ENCODE peak calls at places on chromosomes 3 and 15, in nine cellular contexts. One of them, this sample, is unnamed.

GRCh38 chr15:33242669-33243191 is 48.2 kb upstream of the FMN1 start:
- DNase-seq in GM19239: no peak
- DNase-seq in hypothalamus: no peak
- DNase-seq in SK-N-DZ: no peak
- DNase-seq in kidney: no peak
- DNase-seq in NCI-H1436: no peak
- DNase-seq in HuH-7.5: no peak
- DNase-seq in activated T-cell treated with anti-CD3 and anti-CD28 coated beads for 48 hours: no peak
- DNase-seq in stimulated activated CD4-positive, alpha-beta T cell treated with anti-CD3 and anti-CD28 coated beads, Interleukin-1b, Interleukin-23, amount 100 ng/mL, for 24 hours: no peak
- DNase-seq in this sample: no peak

GRCh38 chr15:38252481-38253311 is at the start of gene SPRED1:
- DNase-seq in GM19239: peak; percentile 4
- DNase-seq in hypothalamus: no peak
- DNase-seq in SK-N-DZ: peak; percentile 41
- DNase-seq in kidney: peak; percentile 94
- DNase-seq in NCI-H1436: no peak
- DNase-seq in HuH-7.5: no peak
- DNase-seq in activated T-cell treated with anti-CD3 and anti-CD28 coated beads for 48 hours: peak; percentile 13
- DNase-seq in stimulated activated CD4-positive, alpha-beta T cell treated with anti-CD3 and anti-CD28 coated beads, Interleukin-1b, Interleukin-23, amount 100 ng/mL, for 24 hours: peak; percentile 7
- DNase-seq in this sample: peak; percentile 81

GRCh38 chr3:45582407-45582806 is 12.1 kb upstream of the LIMD1 start:
- DNase-seq in GM19239: no peak
- DNase-seq in hypothalamus: no peak
- DNase-seq in SK-N-DZ: no peak
- DNase-seq in kidney: no peak
- DNase-seq in NCI-H1436: no peak
- DNase-seq in HuH-7.5: no peak
- DNase-seq in activated T-cell treated with anti-CD3 and anti-CD28 coated beads for 48 hours: no peak
- DNase-seq in stimulated activated CD4-positive, alpha-beta T cell treated with anti-CD3 and anti-CD28 coated beads, Interleukin-1b, Interleukin-23, amount 100 ng/mL, for 24 hours: no peak
- DNase-seq in this sample: no peak

GRCh38 chr3:188643736-188644135 is 489.8 kb downstream of the LPP start:
- DNase-seq in GM19239: no peak
- DNase-seq in hypothalamus: no peak
- DNase-seq in SK-N-DZ: no peak
- DNase-seq in kidney: no peak
- DNase-seq in NCI-H1436: no peak
- DNase-seq in HuH-7.5: no peak
- DNase-seq in activated T-cell treated with anti-CD3 and anti-CD28 coated beads for 48 hours: no peak
- DNase-seq in stimulated activated CD4-positive, alpha-beta T cell treated with anti-CD3 and anti-CD28 coated beads, Interleukin-1b, Interleukin-23, amount 100 ng/mL, for 24 hours: no peak
- DNase-seq in this sample: no peak

GRCh38 chr15:72285927-72286516 is 13.7 kb upstream of the PARP6 start:
- DNase-seq in GM19239: no peak
- DNase-seq in hypothalamus: no peak
- DNase-seq in SK-N-DZ: no peak
- DNase-seq in kidney: no peak
- DNase-seq in NCI-H1436: no peak
- DNase-seq in HuH-7.5: peak; percentile 85
- DNase-seq in activated T-cell treated with anti-CD3 and anti-CD28 coated beads for 48 hours: peak; percentile 31
- DNase-seq in stimulated activated CD4-positive, alpha-beta T cell treated with anti-CD3 and anti-CD28 coated beads, Interleukin-1b, Interleukin-23, amount 100 ng/mL, for 24 hours: no peak
- DNase-seq in this sample: no peak

GRCh38 chr3:52310861-52311566 is 5.1 kb upstream of the DNAH1 start:
- DNase-seq in GM19239: peak; percentile 63
- DNase-seq in hypothalamus: no peak
- DNase-seq in SK-N-DZ: no peak
- DNase-seq in kidney: no peak
- DNase-seq in NCI-H1436: no peak
- DNase-seq in HuH-7.5: no peak
- DNase-seq in activated T-cell treated with anti-CD3 and anti-CD28 coated beads for 48 hours: peak; percentile 28
- DNase-seq in stimulated activated CD4-positive, alpha-beta T cell treated with anti-CD3 and anti-CD28 coated beads, Interleukin-1b, Interleukin-23, amount 100 ng/mL, for 24 hours: no peak
- DNase-seq in this sample: no peak

GRCh38 chr3:170572665-170573253 is 13.1 kb downstream of the SLC7A14 start:
- DNase-seq in GM19239: peak; percentile 31
- DNase-seq in hypothalamus: no peak
- DNase-seq in SK-N-DZ: no peak
- DNase-seq in kidney: no peak
- DNase-seq in NCI-H1436: no peak
- DNase-seq in HuH-7.5: no peak
- DNase-seq in activated T-cell treated with anti-CD3 and anti-CD28 coated beads for 48 hours: no peak
- DNase-seq in stimulated activated CD4-positive, alpha-beta T cell treated with anti-CD3 and anti-CD28 coated beads, Interleukin-1b, Interleukin-23, amount 100 ng/mL, for 24 hours: no peak
- DNase-seq in this sample: no peak

GRCh38 chr3:12929801-12930200 is 88.4 kb upstream of the RPL32 start:
- DNase-seq in GM19239: no peak
- DNase-seq in hypothalamus: no peak
- DNase-seq in SK-N-DZ: no peak
- DNase-seq in kidney: no peak
- DNase-seq in NCI-H1436: no peak
- DNase-seq in HuH-7.5: no peak
- DNase-seq in activated T-cell treated with anti-CD3 and anti-CD28 coated beads for 48 hours: no peak
- DNase-seq in stimulated activated CD4-positive, alpha-beta T cell treated with anti-CD3 and anti-CD28 coated beads, Interleukin-1b, Interleukin-23, amount 100 ng/mL, for 24 hours: no peak
- DNase-seq in this sample: no peak

GRCh38 chr3:127200086-127200691 is 7.3 kb downstream of the PRR23E start:
- DNase-seq in GM19239: no peak
- DNase-seq in hypothalamus: no peak
- DNase-seq in SK-N-DZ: no peak
- DNase-seq in kidney: no peak
- DNase-seq in NCI-H1436: no peak
- DNase-seq in HuH-7.5: no peak
- DNase-seq in activated T-cell treated with anti-CD3 and anti-CD28 coated beads for 48 hours: no peak
- DNase-seq in stimulated activated CD4-positive, alpha-beta T cell treated with anti-CD3 and anti-CD28 coated beads, Interleukin-1b, Interleukin-23, amount 100 ng/mL, for 24 hours: no peak
- DNase-seq in this sample: no peak

GRCh38 chr15:76006136-76006778 is 6.0 kb downstream of the NRG4 start:
- DNase-seq in GM19239: no peak
- DNase-seq in hypothalamus: no peak
- DNase-seq in SK-N-DZ: no peak
- DNase-seq in kidney: no peak
- DNase-seq in NCI-H1436: no peak
- DNase-seq in HuH-7.5: no peak
- DNase-seq in activated T-cell treated with anti-CD3 and anti-CD28 coated beads for 48 hours: no peak
- DNase-seq in stimulated activated CD4-positive, alpha-beta T cell treated with anti-CD3 and anti-CD28 coated beads, Interleukin-1b, Interleukin-23, amount 100 ng/mL, for 24 hours: no peak
- DNase-seq in this sample: no peak

GRCh38 chr15:67341539-67341938 is 87.0 kb downstream of the IQCH start:
- DNase-seq in GM19239: no peak
- DNase-seq in hypothalamus: no peak
- DNase-seq in SK-N-DZ: no peak
- DNase-seq in kidney: no peak
- DNase-seq in NCI-H1436: no peak
- DNase-seq in HuH-7.5: no peak
- DNase-seq in activated T-cell treated with anti-CD3 and anti-CD28 coated beads for 48 hours: no peak
- DNase-seq in stimulated activated CD4-positive, alpha-beta T cell treated with anti-CD3 and anti-CD28 coated beads, Interleukin-1b, Interleukin-23, amount 100 ng/mL, for 24 hours: no peak
- DNase-seq in this sample: no peak

GRCh38 chr3:151327571-151328198 is 1.7 kb downstream of the P2RY13 start:
- DNase-seq in GM19239: no peak
- DNase-seq in hypothalamus: no peak
- DNase-seq in SK-N-DZ: no peak
- DNase-seq in kidney: no peak
- DNase-seq in NCI-H1436: no peak
- DNase-seq in HuH-7.5: no peak
- DNase-seq in activated T-cell treated with anti-CD3 and anti-CD28 coated beads for 48 hours: no peak
- DNase-seq in stimulated activated CD4-positive, alpha-beta T cell treated with anti-CD3 and anti-CD28 coated beads, Interleukin-1b, Interleukin-23, amount 100 ng/mL, for 24 hours: no peak
- DNase-seq in this sample: no peak

GRCh38 chr3:172065967-172066762 is 26.8 kb downstream of the FNDC3B start:
- DNase-seq in GM19239: peak; percentile 18
- DNase-seq in hypothalamus: no peak
- DNase-seq in SK-N-DZ: no peak
- DNase-seq in kidney: no peak
- DNase-seq in NCI-H1436: no peak
- DNase-seq in HuH-7.5: no peak
- DNase-seq in activated T-cell treated with anti-CD3 and anti-CD28 coated beads for 48 hours: no peak
- DNase-seq in stimulated activated CD4-positive, alpha-beta T cell treated with anti-CD3 and anti-CD28 coated beads, Interleukin-1b, Interleukin-23, amount 100 ng/mL, for 24 hours: no peak
- DNase-seq in this sample: no peak

GRCh38 chr15:41921167-41921566 is 27.3 kb upstream of the SPTBN5 start:
- DNase-seq in GM19239: no peak
- DNase-seq in hypothalamus: no peak
- DNase-seq in SK-N-DZ: no peak
- DNase-seq in kidney: no peak
- DNase-seq in NCI-H1436: no peak
- DNase-seq in HuH-7.5: no peak
- DNase-seq in activated T-cell treated with anti-CD3 and anti-CD28 coated beads for 48 hours: no peak
- DNase-seq in stimulated activated CD4-positive, alpha-beta T cell treated with anti-CD3 and anti-CD28 coated beads, Interleukin-1b, Interleukin-23, amount 100 ng/mL, for 24 hours: no peak
- DNase-seq in this sample: no peak

GRCh38 chr15:101288905-101289513 is 6.0 kb downstream of the SNRPA1 start:
- DNase-seq in GM19239: no peak
- DNase-seq in hypothalamus: no peak
- DNase-seq in SK-N-DZ: peak; percentile 46
- DNase-seq in kidney: no peak
- DNase-seq in NCI-H1436: peak; percentile 21
- DNase-seq in HuH-7.5: peak; percentile 72
- DNase-seq in activated T-cell treated with anti-CD3 and anti-CD28 coated beads for 48 hours: no peak
- DNase-seq in stimulated activated CD4-positive, alpha-beta T cell treated with anti-CD3 and anti-CD28 coated beads, Interleukin-1b, Interleukin-23, amount 100 ng/mL, for 24 hours: no peak
- DNase-seq in this sample: no peak

GRCh38 chr15:70152070-70152480 is 54.4 kb upstream of the TLE3 start:
- DNase-seq in GM19239: no peak
- DNase-seq in hypothalamus: no peak
- DNase-seq in SK-N-DZ: peak; percentile 74
- DNase-seq in kidney: no peak
- DNase-seq in NCI-H1436: no peak
- DNase-seq in HuH-7.5: no peak
- DNase-seq in activated T-cell treated with anti-CD3 and anti-CD28 coated beads for 48 hours: no peak
- DNase-seq in stimulated activated CD4-positive, alpha-beta T cell treated with anti-CD3 and anti-CD28 coated beads, Interleukin-1b, Interleukin-23, amount 100 ng/mL, for 24 hours: no peak
- DNase-seq in this sample: no peak

GRCh38 chr3:65524544-65525070 is 514.1 kb downstream of the MAGI1 start:
- DNase-seq in GM19239: no peak
- DNase-seq in hypothalamus: no peak
- DNase-seq in SK-N-DZ: no peak
- DNase-seq in kidney: no peak
- DNase-seq in NCI-H1436: no peak
- DNase-seq in HuH-7.5: no peak
- DNase-seq in activated T-cell treated with anti-CD3 and anti-CD28 coated beads for 48 hours: no peak
- DNase-seq in stimulated activated CD4-positive, alpha-beta T cell treated with anti-CD3 and anti-CD28 coated beads, Interleukin-1b, Interleukin-23, amount 100 ng/mL, for 24 hours: no peak
- DNase-seq in this sample: no peak

GRCh38 chr3:134446800-134447199 is 39.0 kb downstream of the ANAPC13 start:
- DNase-seq in GM19239: no peak
- DNase-seq in hypothalamus: no peak
- DNase-seq in SK-N-DZ: no peak
- DNase-seq in kidney: no peak
- DNase-seq in NCI-H1436: no peak
- DNase-seq in HuH-7.5: no peak
- DNase-seq in activated T-cell treated with anti-CD3 and anti-CD28 coated beads for 48 hours: no peak
- DNase-seq in stimulated activated CD4-positive, alpha-beta T cell treated with anti-CD3 and anti-CD28 coated beads, Interleukin-1b, Interleukin-23, amount 100 ng/mL, for 24 hours: no peak
- DNase-seq in this sample: no peak

GRCh38 chr15:68888419-68888818 is 41.9 kb upstream of the SPESP1 start:
- DNase-seq in GM19239: no peak
- DNase-seq in hypothalamus: no peak
- DNase-seq in SK-N-DZ: no peak
- DNase-seq in kidney: no peak
- DNase-seq in NCI-H1436: no peak
- DNase-seq in HuH-7.5: no peak
- DNase-seq in activated T-cell treated with anti-CD3 and anti-CD28 coated beads for 48 hours: no peak
- DNase-seq in stimulated activated CD4-positive, alpha-beta T cell treated with anti-CD3 and anti-CD28 coated beads, Interleukin-1b, Interleukin-23, amount 100 ng/mL, for 24 hours: no peak
- DNase-seq in this sample: no peak

GRCh38 chr3:184275961-184276910 is at the start of gene ECE2:
- DNase-seq in GM19239: no peak
- DNase-seq in hypothalamus: no peak
- DNase-seq in SK-N-DZ: no peak
- DNase-seq in kidney: peak; percentile 72
- DNase-seq in NCI-H1436: no peak
- DNase-seq in HuH-7.5: no peak
- DNase-seq in activated T-cell treated with anti-CD3 and anti-CD28 coated beads for 48 hours: no peak
- DNase-seq in stimulated activated CD4-positive, alpha-beta T cell treated with anti-CD3 and anti-CD28 coated beads, Interleukin-1b, Interleukin-23, amount 100 ng/mL, for 24 hours: no peak
- DNase-seq in this sample: no peak

GRCh38 chr3:187750041-187750512 is 4.8 kb upstream of the BCL6 start:
- DNase-seq in GM19239: no peak
- DNase-seq in hypothalamus: no peak
- DNase-seq in SK-N-DZ: no peak
- DNase-seq in kidney: peak; percentile 88
- DNase-seq in NCI-H1436: no peak
- DNase-seq in HuH-7.5: no peak
- DNase-seq in activated T-cell treated with anti-CD3 and anti-CD28 coated beads for 48 hours: no peak
- DNase-seq in stimulated activated CD4-positive, alpha-beta T cell treated with anti-CD3 and anti-CD28 coated beads, Interleukin-1b, Interleukin-23, amount 100 ng/mL, for 24 hours: no peak
- DNase-seq in this sample: no peak

GRCh38 chr15:77507911-77508310 is 87.2 kb downstream of the HMG20A start:
- DNase-seq in GM19239: no peak
- DNase-seq in hypothalamus: peak; percentile 13
- DNase-seq in SK-N-DZ: no peak
- DNase-seq in kidney: no peak
- DNase-seq in NCI-H1436: no peak
- DNase-seq in HuH-7.5: no peak
- DNase-seq in activated T-cell treated with anti-CD3 and anti-CD28 coated beads for 48 hours: no peak
- DNase-seq in stimulated activated CD4-positive, alpha-beta T cell treated with anti-CD3 and anti-CD28 coated beads, Interleukin-1b, Interleukin-23, amount 100 ng/mL, for 24 hours: no peak
- DNase-seq in this sample: peak; percentile 57

GRCh38 chr3:136883967-136884720 is 22.1 kb downstream of the NCK1 start:
- DNase-seq in GM19239: no peak
- DNase-seq in hypothalamus: no peak
- DNase-seq in SK-N-DZ: no peak
- DNase-seq in kidney: no peak
- DNase-seq in NCI-H1436: peak; percentile 74
- DNase-seq in HuH-7.5: no peak
- DNase-seq in activated T-cell treated with anti-CD3 and anti-CD28 coated beads for 48 hours: no peak
- DNase-seq in stimulated activated CD4-positive, alpha-beta T cell treated with anti-CD3 and anti-CD28 coated beads, Interleukin-1b, Interleukin-23, amount 100 ng/mL, for 24 hours: no peak
- DNase-seq in this sample: no peak

GRCh38 chr3:41808152-41808551 is 153.8 kb downstream of the ULK4 start:
- DNase-seq in GM19239: no peak
- DNase-seq in hypothalamus: no peak
- DNase-seq in SK-N-DZ: no peak
- DNase-seq in kidney: no peak
- DNase-seq in NCI-H1436: no peak
- DNase-seq in HuH-7.5: no peak
- DNase-seq in activated T-cell treated with anti-CD3 and anti-CD28 coated beads for 48 hours: no peak
- DNase-seq in stimulated activated CD4-positive, alpha-beta T cell treated with anti-CD3 and anti-CD28 coated beads, Interleukin-1b, Interleukin-23, amount 100 ng/mL, for 24 hours: no peak
- DNase-seq in this sample: no peak

This sample was measured in C1 segment of cervical spinal cord.